ENCODE peak calls at places on chromosomes 1 and 21, in five cellular contexts. Y is amygdala, D is NCI-H1436, N is left cardiac atrium, I is stromal cell of bone marrow. A is an unnamed sample.

GRCh38 chr1:111621050-111621449 is 1.5 kb downstream of the RAP1A start:
- DNase-seq in D (no peak), I (no peak), N (no peak), Y (no peak), A (no peak)

GRCh38 chr21:30194701-30195299 is 21.1 kb downstream of the CLDN8 start:
- DNase-seq in N (no peak), Y (no peak), D (peak), I (no peak), A (peak)

GRCh38 chr1:207362962-207363858 is 41.7 kb downstream of the CD55 start:
- DNase-seq in N (no peak), D (no peak), Y (no peak), I (no peak), A (no peak)

GRCh38 chr1:244887281-244887680 is 22.9 kb upstream of the HNRNPU start:
- DNase-seq in I (no peak), N (no peak), Y (no peak), D (no peak), A (no peak)

GRCh38 chr1:36203554-36204346 is 20.5 kb upstream of the THRAP3 start:
- DNase-seq in D (no peak), N (peak), I (no peak), Y (peak), A (peak)

GRCh38 chr1:17287377-17287776 is 20.6 kb upstream of the PADI4 start:
- DNase-seq in D (no peak), I (peak), N (no peak), Y (no peak), A (no peak)

GRCh38 chr21:42406846-42407245 is 3.1 kb downstream of the UBASH3A start:
- DNase-seq in N (no peak), D (no peak), I (no peak), Y (no peak), A (no peak)

GRCh38 chr1:214332950-214333798 is 52.2 kb downstream of the SMYD2 start:
- DNase-seq in N (peak), Y (peak), I (no peak), D (peak), A (peak)

GRCh38 chr1:111989531-111990025 is at the start of gene KCND3:
- DNase-seq in I (peak), Y (peak), D (no peak), N (peak), A (peak)

GRCh38 chr1:166947398-166948043 is 27.8 kb downstream of the ILDR2 start:
- DNase-seq in I (peak), Y (peak), N (peak), D (no peak), A (peak)

GRCh38 chr1:195686764-195687163 is 921.5 kb downstream of the KCNT2 start:
- DNase-seq in Y (no peak), I (no peak), D (no peak), N (no peak), A (no peak)

GRCh38 chr1:43786201-43786958 is 79.0 kb downstream of the ST3GAL3 start:
- DNase-seq in Y (no peak), I (no peak), D (no peak), N (no peak), A (no peak)

GRCh38 chr1:220455559-220455958 is 72.4 kb upstream of the MARK1 start:
- DNase-seq in I (no peak), Y (no peak), D (no peak), N (no peak), A (no peak)

GRCh38 chr1:156388814-156389137 is 19.8 kb downstream of the RHBG start:
- DNase-seq in N (no peak), Y (no peak), D (no peak), I (no peak), A (no peak)

GRCh38 chr1:1916882-1917281 is 1.8 kb downstream of the CALML6 start:
- DNase-seq in Y (no peak), D (no peak), I (no peak), N (no peak), A (no peak)

GRCh38 chr1:188489336-188490112 is 1660.8 kb downstream of the PLA2G4A start:
- DNase-seq in I (peak), D (no peak), Y (no peak), N (no peak), A (no peak)

GRCh38 chr1:210437781-210438180 is 109.1 kb downstream of the HHAT start:
- DNase-seq in I (no peak), N (no peak), Y (no peak), D (no peak), A (no peak)

GRCh38 chr1:168386949-168387586 is 106.4 kb downstream of the TBX19 start:
- DNase-seq in N (peak), Y (peak), D (peak), I (no peak), A (peak)

GRCh38 chr1:109399326-109399957 is 1.7 kb upstream of the SORT1 start:
- DNase-seq in Y (no peak), N (no peak), D (peak), I (no peak), A (peak)

GRCh38 chr1:32413507-32414185 is 19.4 kb upstream of the BSDC1 start:
- DNase-seq in Y (peak), I (peak), D (peak), N (no peak), A (peak)

GRCh38 chr1:17475729-17476128 is 36.3 kb upstream of the RCC2 start:
- DNase-seq in Y (no peak), D (no peak), N (peak), I (no peak), A (peak)

GRCh38 chr1:114756009-114756892 is 1.5 kb downstream of the CSDE1 start:
- DNase-seq in I (no peak), D (no peak), Y (no peak), N (no peak), A (no peak)

GRCh38 chr1:15459771-15460719 is 3.5 kb downstream of the CELA2A start:
- DNase-seq in Y (no peak), I (no peak), D (no peak), N (no peak), A (no peak)

GRCh38 chr1:8836228-8836627 is 18.8 kb upstream of the RERE start:
- DNase-seq in D (no peak), N (no peak), I (no peak), Y (no peak), A (peak)

GRCh38 chr1:30817083-30817450 is 59.5 kb upstream of the LAPTM5 start:
- DNase-seq in I (no peak), D (no peak), Y (peak), N (no peak), A (no peak)

GRCh38 chr1:161260346-161260745 is 1.8 kb downstream of the PCP4L1 start:
- DNase-seq in Y (no peak), N (no peak), D (peak), I (peak), A (no peak)

GRCh38 chr1:202237052-202237451 is 43.5 kb downstream of the LGR6 start:
- DNase-seq in N (no peak), D (peak), I (no peak), Y (no peak), A (no peak)

GRCh38 chr1:202106340-202107284 is 16.1 kb upstream of the GPR37L1 start:
- DNase-seq in I (no peak), Y (no peak), N (no peak), D (peak), A (no peak)

A was measured in head of caudate nucleus.